ENCODE peak calls at places on chromosomes 11 and 22, in five cellular contexts. A is HCT116, L is lower leg skin, Z is prostate gland, R is right lobe of liver. B is an unnamed sample.
A peak's percentile ranks its signal among the peaks of the same experiment; 100 is the strongest.

GRCh38 chr11:74418509-74418895 is 20.3 kb upstream of the PGM2L1 start:
- DNase-seq in R (no peak), L (no peak), Z (no peak), A (no peak), B (peak; percentile 23)

GRCh38 chr11:118003021-118003423 is 16.8 kb downstream of the IL10RA start:
- DNase-seq in Z (no peak), L (peak; percentile 72), A (no peak), R (no peak), B (no peak)

GRCh38 chr11:56089697-56090096 is 3.4 kb upstream of the OR8I2 start:
- DNase-seq in R (no peak), A (no peak), Z (no peak), L (no peak), B (no peak)

GRCh38 chr11:103906291-103906850 is 130.1 kb upstream of the DDI1 start:
- DNase-seq in A (no peak), R (no peak), L (no peak), Z (no peak), B (no peak)

GRCh38 chr11:23013509-23013908 is 153.2 kb upstream of the CCDC179 start:
- DNase-seq in A (no peak), R (no peak), L (no peak), Z (no peak), B (no peak)

GRCh38 chr11:64619811-64620285 is 28.8 kb downstream of the SLC22A12 start:
- DNase-seq in R (peak; percentile 67), Z (no peak), L (no peak), A (peak; percentile 42), B (peak; percentile 71)

GRCh38 chr11:10246991-10247390 is 47.0 kb downstream of the SBF2 start:
- DNase-seq in R (no peak), A (no peak), L (no peak), Z (no peak), B (no peak)

GRCh38 chr11:10592331-10592730 is 23.9 kb upstream of the LYVE1 start:
- DNase-seq in Z (no peak), A (peak; percentile 26), R (no peak), L (no peak), B (peak; percentile 23)

GRCh38 chr11:69923641-69924307 is 104.6 kb upstream of the FGF3 start:
- DNase-seq in L (peak; percentile 72), A (no peak), R (peak; percentile 42), Z (no peak), B (no peak)

GRCh38 chr22:47270463-47271135 is 508.1 kb downstream of the TBC1D22A start:
- DNase-seq in Z (no peak), R (no peak), L (no peak), A (no peak), B (no peak)

GRCh38 chr11:34234086-34234740 is 123.6 kb downstream of the ABTB2 start:
- DNase-seq in R (no peak), A (peak; percentile 64), L (no peak), Z (peak; percentile 16), B (peak; percentile 72)

GRCh38 chr11:35177370-35177769 is 38.4 kb downstream of the CD44 start:
- DNase-seq in R (no peak), Z (no peak), L (no peak), A (no peak), B (no peak)

GRCh38 chr11:121671276-121672168 is 218.8 kb upstream of the SORL1-AS1 start:
- DNase-seq in L (no peak), A (no peak), Z (no peak), R (no peak), B (no peak)

GRCh38 chr11:2217211-2218081 is 45.8 kb upstream of the TH start:
- DNase-seq in Z (no peak), A (no peak), L (peak; percentile 85), R (peak; percentile 53), B (no peak)

GRCh38 chr11:46724088-46724487 is 5.1 kb downstream of the F2 start:
- DNase-seq in Z (no peak), L (no peak), R (peak; percentile 55), A (no peak), B (no peak)

GRCh38 chr22:49620666-49621065 is 207.0 kb downstream of the BRD1 start:
- DNase-seq in Z (no peak), A (no peak), L (no peak), R (no peak), B (no peak)

GRCh38 chr22:20203142-20204099 is 52.6 kb upstream of the CCDC188 start:
- DNase-seq in A (no peak), R (peak; percentile 92), L (no peak), Z (no peak), B (peak; percentile 54)

GRCh38 chr11:93741882-93742226 is 382 bp downstream of the C11orf54 start:
- DNase-seq in Z (peak; percentile 47), R (peak; percentile 76), A (no peak), L (no peak), B (peak; percentile 19)

GRCh38 chr22:42830161-42830560 is 26.9 kb downstream of the ARFGAP3 start:
- DNase-seq in Z (no peak), L (no peak), R (no peak), A (no peak), B (no peak)

GRCh38 chr11:74672956-74673895 is 58.0 kb downstream of the CHRDL2 start:
- DNase-seq in L (peak; percentile 83), A (no peak), Z (no peak), R (no peak), B (peak; percentile 92)

GRCh38 chr11:70066136-70066520 is 12.0 kb upstream of the ANO1 start:
- DNase-seq in A (no peak), Z (no peak), R (no peak), L (peak; percentile 52), B (no peak)

GRCh38 chr11:116207781-116208180 is 565.0 kb downstream of the BUD13 start:
- DNase-seq in Z (no peak), R (no peak), L (no peak), A (no peak), B (no peak)

GRCh38 chr11:67410369-67410831 is 5.1 kb upstream of the CARNS1 start:
- DNase-seq in L (no peak), Z (no peak), R (no peak), A (no peak), B (no peak)

DNA sequence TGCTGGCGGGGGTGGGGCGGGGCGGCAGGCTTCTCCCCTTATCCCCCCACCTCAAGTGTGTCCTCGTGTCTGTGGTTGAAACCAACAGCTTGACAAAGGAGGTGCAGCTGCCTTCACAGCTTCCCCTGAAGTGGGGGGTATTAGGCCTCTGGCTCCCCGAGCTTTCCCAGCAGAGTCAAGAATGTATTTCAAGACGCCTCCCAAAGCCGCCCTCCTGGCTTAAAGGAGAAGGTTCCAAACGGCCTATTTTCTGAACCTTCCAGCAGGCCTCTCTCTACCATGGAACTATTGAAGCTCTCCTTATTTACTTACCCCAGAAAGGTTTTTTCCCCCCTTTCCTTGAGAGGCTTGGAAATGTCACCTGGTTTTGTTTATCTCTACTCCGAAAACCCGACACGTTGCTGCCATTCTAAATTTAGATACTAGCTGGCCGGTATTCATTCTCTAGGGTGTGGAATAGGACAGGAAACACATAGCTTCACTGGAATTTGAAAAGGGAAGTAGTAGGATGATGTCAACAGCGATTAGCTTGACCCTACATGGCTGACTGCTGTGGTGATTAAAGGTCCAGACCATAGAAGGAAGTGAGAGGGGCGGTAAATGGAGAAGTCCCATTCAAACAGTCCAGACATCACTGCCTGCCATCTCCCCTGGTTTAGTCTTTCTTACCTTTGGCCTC is 663 bp upstream of the PICALM start:
- DNase-seq in A (peak; percentile 54), L (no peak), R (no peak), Z (peak; percentile 11), B (peak; percentile 73)
- TF ChIP-seq POLR2A in A (no peak), L (no peak), R (peak; percentile 5), Z (no peak), B (peak; percentile 20)

GRCh38 chr11:6378695-6378989 is 11.6 kb upstream of the SMPD1 start:
- DNase-seq in Z (no peak), R (no peak), L (no peak), A (no peak), B (no peak)

DNA sequence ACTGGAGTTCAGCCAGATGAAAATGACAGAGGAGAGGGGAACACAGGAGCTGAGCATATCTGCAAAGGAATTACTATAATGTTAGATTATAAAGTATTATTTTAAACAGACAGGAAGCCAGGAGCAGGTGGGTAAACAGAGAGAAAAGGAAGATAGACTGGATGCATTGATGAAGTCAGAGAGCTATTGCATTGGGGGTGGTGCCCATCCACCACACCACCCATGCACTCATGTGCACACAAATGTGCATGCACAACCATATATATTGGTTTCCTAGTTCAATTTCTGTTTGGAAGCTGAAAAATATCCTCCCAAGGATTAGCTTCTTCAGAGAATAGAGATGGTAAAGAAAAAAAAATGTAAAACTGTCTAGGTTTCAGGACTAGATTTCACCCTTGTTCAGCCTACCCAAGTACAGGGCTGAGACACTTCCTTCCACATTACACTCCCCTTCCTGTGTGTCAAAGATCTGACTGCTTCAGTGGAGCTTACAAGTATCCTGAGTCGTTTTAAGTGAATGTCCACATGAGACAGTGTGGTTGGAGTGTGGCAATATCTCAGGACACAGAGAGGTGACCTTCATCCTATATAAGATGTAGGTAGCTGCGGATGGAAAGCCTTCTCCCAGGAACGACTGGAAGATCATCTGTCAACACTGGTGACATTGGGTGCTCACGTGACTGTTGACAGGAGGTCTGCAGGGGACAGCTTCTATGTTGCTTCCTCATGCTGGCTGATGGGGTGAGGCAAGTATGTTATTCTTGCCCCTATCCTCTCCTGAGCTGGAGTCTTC is 12.2 kb upstream of the SMPD1 start:
- DNase-seq in L (no peak), A (no peak), R (no peak), Z (no peak), B (no peak)
- TF ChIP-seq POLR2A in L (no peak), A (no peak), R (no peak), Z (no peak), B (no peak)

DNA sequence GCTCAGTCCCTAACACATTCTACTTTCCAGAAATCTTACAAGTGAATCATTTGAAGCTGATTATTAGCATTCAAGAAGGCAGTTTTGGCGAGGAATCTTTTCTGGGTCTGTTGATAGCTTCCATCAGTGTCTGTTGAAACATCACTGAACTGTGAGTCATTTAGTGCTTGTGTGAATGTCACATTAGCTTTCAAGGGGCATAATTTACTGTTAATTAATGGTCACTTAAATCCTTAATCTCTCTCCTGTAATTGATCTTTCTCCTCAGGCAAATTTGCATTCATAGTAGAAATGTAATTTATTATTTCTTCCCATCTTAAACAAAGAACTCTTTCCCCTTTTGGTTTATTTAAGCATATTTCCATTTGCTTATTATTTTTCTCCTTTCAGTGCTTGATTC is 2.6 kb downstream of the HTR3B start:
- DNase-seq in A (no peak), Z (no peak), R (no peak), L (no peak), B (no peak)
- TF ChIP-seq POLR2A in A (no peak), Z (no peak), R (no peak), L (no peak), B (no peak)

DNA sequence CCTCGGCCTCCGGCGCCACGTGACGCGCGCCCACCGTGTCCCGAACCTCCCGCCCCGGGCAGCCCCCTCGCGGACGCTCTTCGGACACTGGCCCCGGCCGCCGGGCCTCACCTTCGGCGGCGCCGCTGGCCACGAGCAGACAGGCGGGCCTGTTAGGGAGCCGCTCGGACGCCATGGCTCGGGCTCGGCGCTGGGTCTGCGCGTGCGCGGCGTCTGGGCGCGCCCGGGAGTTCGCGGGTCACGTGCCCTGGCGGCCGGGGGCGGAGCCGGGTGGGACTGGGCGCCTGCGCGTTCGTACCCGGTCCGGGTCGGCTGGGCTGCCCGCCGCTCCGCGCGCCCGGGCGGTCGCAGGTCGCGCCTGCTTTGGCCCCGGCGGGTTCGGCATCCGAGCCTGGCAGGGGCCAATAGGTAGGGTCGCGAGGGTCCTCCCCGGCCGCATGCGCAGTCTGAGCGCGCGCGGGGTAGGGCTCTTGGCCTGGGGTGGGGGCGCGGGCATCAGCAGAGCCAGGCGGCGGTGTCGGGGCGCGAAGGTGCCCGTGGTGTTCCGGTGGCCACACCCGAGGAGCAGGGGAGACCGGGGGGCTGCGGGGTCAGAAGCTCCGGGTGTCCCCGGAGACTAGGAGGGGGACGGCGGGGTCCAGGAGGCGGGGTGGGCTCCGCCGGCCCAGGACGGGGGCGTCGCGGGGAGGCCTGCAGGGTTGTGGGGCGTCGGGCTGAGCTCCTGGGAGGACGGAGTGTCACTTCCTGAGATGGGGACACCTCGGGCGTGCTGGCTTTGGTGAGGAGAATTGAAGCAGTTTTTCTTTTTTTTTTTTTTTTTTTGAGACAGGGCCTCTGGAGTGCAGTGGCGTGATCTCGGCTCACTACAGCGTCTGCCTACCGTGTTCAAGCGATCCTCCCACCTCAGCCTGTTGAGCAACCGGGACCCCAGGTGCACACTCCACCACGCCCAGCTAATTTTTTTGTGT is at the start of gene GATD1:
- DNase-seq in Z (peak; percentile 86), L (peak; percentile 98), A (peak; percentile 46), R (peak; percentile 95), B (peak; percentile 99)
- TF ChIP-seq POLR2A in Z (peak; percentile 85), L (no peak), A (peak; percentile 97), R (peak; percentile 84), B (peak; percentile 97)

B was measured in H54.